ENCODE peak calls at places on chromosomes 3 and 15, in six cellular contexts. C is PC-9, L is tibial nerve, O is astrocyte, G is fibroblast of lung, H is body of pancreas. V is an unnamed sample.

GRCh38 chr3:142888484-142889262 is at the start of gene PCOLCE2:
- DNase-seq in C (no peak), L (no peak), O (peak), G (peak), H (peak), V (peak)

GRCh38 chr3:193788189-193788946 is 195.4 kb downstream of the OPA1 start:
- DNase-seq in C (no peak), L (peak), O (peak), G (peak), H (peak), V (peak)

GRCh38 chr3:148599478-148599877 is 98.2 kb upstream of the AGTR1 start:
- DNase-seq in C (no peak), L (no peak), O (no peak), G (no peak), H (no peak), V (no peak)

GRCh38 chr3:186109897-186110803 is 1.3 kb upstream of the ETV5 start:
- DNase-seq in C (peak), L (no peak), O (peak), G (peak), H (peak), V (peak)

GRCh38 chr3:101127991-101128390 is 134.8 kb upstream of the ABI3BP start:
- DNase-seq in C (no peak), L (no peak), O (no peak), G (no peak), H (no peak), V (no peak)

GRCh38 chr3:143526016-143526540 is 322.2 kb downstream of the SLC9A9 start:
- DNase-seq in C (no peak), L (no peak), O (no peak), G (peak), H (no peak), V (peak)

GRCh38 chr3:32655167-32655566 is 29.8 kb upstream of the CNOT10 start:
- DNase-seq in C (no peak), L (no peak), O (no peak), G (no peak), H (no peak), V (no peak)

GRCh38 chr15:101469520-101470288 is 19.8 kb downstream of the PCSK6 start:
- DNase-seq in C (no peak), L (no peak), O (no peak), G (no peak), H (no peak), V (no peak)

GRCh38 chr3:98971183-98971681 is 69.7 kb upstream of the DCBLD2 start:
- DNase-seq in C (peak), L (no peak), O (peak), G (peak), H (no peak), V (peak)

GRCh38 chr3:151584603-151585002 is 123.7 kb upstream of the IGSF10 start:
- DNase-seq in C (no peak), L (no peak), O (no peak), G (peak), H (no peak), V (peak)

GRCh38 chr15:54388746-54389145 is 410.5 kb downstream of the UNC13C start:
- DNase-seq in C (no peak), L (no peak), O (no peak), G (no peak), H (no peak), V (no peak)

GRCh38 chr15:60548101-60548500 is 69.2 kb upstream of the ICE2 start:
- DNase-seq in C (no peak), L (no peak), O (no peak), G (no peak), H (no peak), V (no peak)

GRCh38 chr15:38894260-38894948 is 329.8 kb upstream of the RASGRP1 start:
- DNase-seq in C (no peak), L (no peak), O (peak), G (peak), H (no peak), V (peak)

GRCh38 chr15:67907175-67907723 is 67.4 kb upstream of the RNU6-1 start:
- DNase-seq in C (no peak), L (no peak), O (no peak), G (no peak), H (no peak), V (no peak)

GRCh38 chr3:42749753-42750231 is 23.3 kb downstream of the CCDC13 start:
- DNase-seq in C (no peak), L (no peak), O (no peak), G (no peak), H (no peak), V (peak)

GRCh38 chr3:165768680-165769079 is 68.5 kb downstream of the BCHE start:
- DNase-seq in C (no peak), L (no peak), O (no peak), G (no peak), H (no peak), V (no peak)

GRCh38 chr15:25719101-25719985 is 143.8 kb downstream of the ATP10A start:
- DNase-seq in C (no peak), L (no peak), O (no peak), G (no peak), H (no peak), V (no peak)

GRCh38 chr15:78329625-78330024 is 10.5 kb upstream of the CRABP1 start:
- DNase-seq in C (peak), L (no peak), O (no peak), G (peak), H (no peak), V (no peak)

GRCh38 chr15:63348392-63348791 is 33.3 kb downstream of the CA12 start:
- DNase-seq in C (peak), L (peak), O (peak), G (peak), H (peak), V (peak)

GRCh38 chr15:38189651-38190280 is 62.9 kb upstream of the SPRED1 start:
- DNase-seq in C (no peak), L (no peak), O (peak), G (peak), H (no peak), V (peak)

GRCh38 chr15:40974921-40975320 is 21.6 kb downstream of the CHAC1 start:
- DNase-seq in C (no peak), L (no peak), O (no peak), G (no peak), H (no peak), V (no peak)
- TF ChIP-seq CTCF in C (no peak), L (no peak), O (no peak), G (peak), H (no peak), V (no peak)

GRCh38 chr3:112689385-112689784 is 48.4 kb upstream of the CCDC80 start:
- DNase-seq in C (no peak), L (no peak), O (no peak), G (no peak), H (no peak), V (no peak)
- H3K4me3 ChIP-seq in C (no peak), L (no peak), O (no peak), G (no peak), H (no peak), V (no peak)

GRCh38 chr3:128784228-128784627 is 58.2 kb downstream of the RAB7A start:
- DNase-seq in C (no peak), L (no peak), O (no peak), G (no peak), H (no peak), V (peak)
- TF ChIP-seq CTCF in C (no peak), L (no peak), O (peak), G (peak), H (peak), V (peak)

GRCh38 chr15:41945701-41946100 is 26.7 kb downstream of the EHD4 start:
- DNase-seq in C (no peak), L (no peak), O (no peak), G (no peak), H (no peak), V (no peak)

GRCh38 chr15:41942886-41943285 is 29.5 kb downstream of the EHD4 start:
- DNase-seq in C (no peak), L (no peak), O (no peak), G (no peak), H (no peak), V (no peak)

GRCh38 chr15:41945221-41945620 is 27.1 kb downstream of the EHD4 start:
- DNase-seq in C (no peak), L (no peak), O (no peak), G (no peak), H (no peak), V (no peak)

GRCh38 chr15:41943543-41944312 is 28.6 kb downstream of the EHD4 start:
- DNase-seq in C (no peak), L (no peak), O (no peak), G (no peak), H (no peak), V (no peak)

DNA sequence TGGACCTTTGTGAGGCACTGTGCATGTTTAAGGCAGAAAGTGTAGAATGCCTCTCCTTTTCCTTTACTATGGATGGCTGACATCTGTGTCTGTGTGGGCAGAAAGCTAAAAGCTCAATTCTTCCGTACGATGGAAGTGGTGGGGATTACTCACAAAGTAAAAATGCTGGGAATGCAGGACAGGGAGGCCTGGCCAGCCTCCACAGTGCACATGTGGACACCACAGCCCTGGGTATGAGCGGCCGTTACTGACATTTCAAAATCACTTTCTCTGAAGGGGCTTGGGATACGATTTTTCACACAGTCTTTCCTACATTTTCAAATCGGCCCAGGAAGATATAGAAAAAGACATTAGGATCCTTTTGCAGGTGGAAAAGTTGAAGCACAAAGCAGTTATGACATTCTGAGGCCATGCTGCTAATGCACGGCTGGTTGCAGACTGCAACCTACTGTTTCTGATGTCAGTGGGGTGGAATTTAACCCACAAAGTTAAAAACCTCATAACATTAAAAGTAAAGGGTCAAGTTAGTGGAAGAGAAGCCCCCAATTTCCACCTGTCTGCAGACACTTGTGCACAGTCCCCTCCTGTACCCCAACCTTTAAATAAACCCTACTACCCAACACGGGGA is 27.9 kb downstream of the EHD4 start:
- DNase-seq in C (peak), L (no peak), O (peak), G (peak), H (peak), V (peak)
- H3K4me3 ChIP-seq in C (no peak), L (no peak), O (peak), G (no peak), H (no peak), V (no peak)

GRCh38 chr3:123584988-123585937 is at the start of gene HACD2:
- DNase-seq in C (peak), L (peak), O (peak), G (peak), H (peak), V (peak)

GRCh38 chr3:123582315-123582714 is 2.5 kb downstream of the HACD2 start:
- DNase-seq in C (peak), L (no peak), O (no peak), G (no peak), H (no peak), V (peak)

GRCh38 chr3:123583563-123583962 is 1.3 kb downstream of the HACD2 start:
- DNase-seq in C (no peak), L (no peak), O (no peak), G (no peak), H (no peak), V (no peak)

GRCh38 chr3:123586131-123586530 is 1.3 kb upstream of the HACD2 start:
- DNase-seq in C (peak), L (no peak), O (peak), G (peak), H (peak), V (peak)

DNA sequence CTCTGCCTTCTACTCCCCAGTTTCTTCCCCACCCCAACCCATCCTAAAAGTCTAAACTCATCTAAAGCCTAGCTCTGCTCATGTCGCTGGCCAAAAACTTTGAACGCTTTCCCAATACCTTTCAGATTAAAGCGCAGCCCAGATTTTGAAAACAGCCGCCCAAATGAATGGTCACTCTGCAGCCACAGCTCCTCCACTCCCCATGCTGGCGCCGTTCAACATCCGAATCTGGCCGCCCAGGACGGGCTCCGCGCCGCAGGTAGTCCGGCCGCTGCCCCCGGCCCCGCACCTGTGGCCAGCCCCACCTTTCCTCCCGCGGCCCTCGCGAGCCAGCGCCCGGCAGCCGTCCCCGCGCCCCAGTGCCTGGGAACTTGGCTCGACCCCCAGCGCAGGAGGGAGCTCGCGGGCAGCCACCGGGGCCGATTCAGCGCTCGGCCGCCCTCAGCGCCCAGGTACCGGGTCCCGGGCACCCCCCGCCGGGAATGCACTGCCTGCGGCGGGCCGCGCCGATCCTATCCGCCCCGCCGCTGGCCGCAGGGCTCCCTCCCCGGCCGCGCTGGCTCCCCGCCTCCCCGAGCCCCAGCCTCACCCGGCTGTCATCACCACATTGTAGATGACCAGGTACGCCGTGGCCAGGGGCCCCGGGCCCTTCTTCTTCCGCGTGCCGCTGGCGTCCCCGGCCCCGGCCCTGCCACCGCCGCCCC is 417 bp downstream of the HACD2 start:
- DNase-seq in C (no peak), L (peak), O (no peak), G (peak), H (peak), V (peak)
- TF ChIP-seq CTCF in C (no peak), L (peak), O (no peak), G (no peak), H (no peak), V (no peak)

V was measured in epithelial cell of esophagus.